ENCODE peak calls at places on chromosomes 11 and 22, in five cellular contexts. I, C, J, O and M are unnamed samples.

GRCh38 chr22:37172266-37173245 is 15.5 kb downstream of the C1QTNF6 start:
- DNase-seq in I (no peak), O (no peak), C (no peak), J (no peak), M (no peak)

GRCh38 chr22:22040908-22041307 is 58.3 kb upstream of the TOP3B start:
- DNase-seq in J (no peak), O (no peak), C (no peak), I (no peak), M (no peak)

GRCh38 chr22:22450343-22450839 is 58.2 kb downstream of the ZNF280B start:
- DNase-seq in J (no peak), O (no peak), I (no peak), C (peak; percentile 14), M (no peak)

GRCh38 chr11:84437129-84438123 is 1151.3 kb upstream of the CCDC90B start:
- DNase-seq in C (no peak), I (no peak), O (peak; percentile 60), J (no peak), M (no peak)

GRCh38 chr11:68300076-68300830 is 12.1 kb upstream of the LRP5 start:
- DNase-seq in I (no peak), J (no peak), C (no peak), O (no peak), M (no peak)

GRCh38 chr11:3807856-3808845 is at the start of gene PGAP2:
- DNase-seq in C (peak; percentile 39), O (peak; percentile 85), J (peak; percentile 87), I (peak; percentile 57), M (peak; percentile 59)

GRCh38 chr11:1564535-1565172 is 7.4 kb downstream of the DUSP8 start:
- DNase-seq in I (no peak), O (peak; percentile 80), C (no peak), J (peak; percentile 79), M (no peak)

GRCh38 chr22:26417406-26417805 is 11.7 kb upstream of the ASPHD2 start:
- DNase-seq in O (no peak), J (no peak), C (no peak), I (no peak), M (no peak)

GRCh38 chr22:32265882-32266767 is 11.0 kb upstream of the SLC5A4 start:
- DNase-seq in J (peak; percentile 69), C (peak; percentile 33), I (peak; percentile 39), O (peak; percentile 88), M (peak; percentile 55)

GRCh38 chr11:16512842-16513241 is 156.5 kb upstream of the SOX6 start:
- DNase-seq in I (no peak), J (no peak), O (no peak), C (no peak), M (no peak)

GRCh38 chr11:68931911-68932310 is 28.2 kb downstream of the IGHMBP2 start:
- DNase-seq in J (no peak), I (no peak), C (no peak), O (no peak), M (no peak)

GRCh38 chr11:15038963-15039362 is 34.4 kb upstream of the CALCB start:
- DNase-seq in O (no peak), C (no peak), I (no peak), J (no peak), M (no peak)

GRCh38 chr11:313787-314547 is at the start of gene IFITM1:
- DNase-seq in O (peak; percentile 62), C (no peak), J (peak; percentile 89), I (no peak), M (no peak)

GRCh38 chr11:79440451-79441158 is at the start of gene TENM4:
- DNase-seq in I (no peak), C (peak; percentile 52), O (peak; percentile 91), J (no peak), M (no peak)

GRCh38 chr11:14253878-14254277 is 105.1 kb downstream of the RRAS2 start:
- DNase-seq in I (no peak), C (no peak), O (no peak), J (no peak), M (no peak)

GRCh38 chr22:42964994-42965699 is 49.8 kb downstream of the PACSIN2 start:
- DNase-seq in I (no peak), J (no peak), C (no peak), O (no peak), M (no peak)

GRCh38 chr11:45067966-45068365 is 78.5 kb upstream of the PRDM11 start:
- DNase-seq in I (no peak), J (no peak), C (no peak), O (no peak), M (no peak)

GRCh38 chr11:75072582-75072981 is 24.1 kb downstream of the OR2AT4 start:
- DNase-seq in J (peak; percentile 30), O (no peak), C (no peak), I (no peak), M (no peak)

GRCh38 chr22:44336962-44337657 is 24.4 kb upstream of the SHISAL1 start:
- DNase-seq in C (no peak), O (no peak), I (no peak), J (no peak), M (no peak)

GRCh38 chr22:22165936-22166710 is 78.5 kb upstream of the VPREB1 start:
- DNase-seq in I (no peak), C (no peak), O (no peak), J (no peak), M (no peak)

GRCh38 chr22:46537946-46538815 is 761 bp upstream of the CELSR1 start:
- DNase-seq in J (no peak), O (peak; percentile 54), I (no peak), C (no peak), M (no peak)

GRCh38 chr11:9663699-9664275 is at the start of gene SWAP70:
- DNase-seq in J (peak; percentile 66), I (peak; percentile 60), C (peak; percentile 87), O (peak; percentile 93), M (peak; percentile 70)

GRCh38 chr22:41713004-41713403 is 13.7 kb downstream of the MEI1 start:
- DNase-seq in O (no peak), C (no peak), J (peak; percentile 11), I (no peak), M (no peak)

GRCh38 chr11:134164490-134165370 is 59.0 kb downstream of the NCAPD3 start:
- DNase-seq in C (no peak), J (no peak), I (no peak), O (no peak), M (no peak)

GRCh38 chr22:26585104-26585790 is 4.7 kb downstream of the TPST2 start:
- DNase-seq in J (peak; percentile 68), O (peak; percentile 62), C (no peak), I (peak; percentile 76), M (no peak)

GRCh38 chr11:103659138-103659734 is 377.2 kb upstream of the DDI1 start:
- DNase-seq in O (no peak), C (no peak), I (no peak), J (no peak), M (no peak)

GRCh38 chr11:88384004-88384677 is 46.6 kb upstream of the CTSC start:
- DNase-seq in O (no peak), J (no peak), I (no peak), C (no peak), M (no peak)

DNA sequence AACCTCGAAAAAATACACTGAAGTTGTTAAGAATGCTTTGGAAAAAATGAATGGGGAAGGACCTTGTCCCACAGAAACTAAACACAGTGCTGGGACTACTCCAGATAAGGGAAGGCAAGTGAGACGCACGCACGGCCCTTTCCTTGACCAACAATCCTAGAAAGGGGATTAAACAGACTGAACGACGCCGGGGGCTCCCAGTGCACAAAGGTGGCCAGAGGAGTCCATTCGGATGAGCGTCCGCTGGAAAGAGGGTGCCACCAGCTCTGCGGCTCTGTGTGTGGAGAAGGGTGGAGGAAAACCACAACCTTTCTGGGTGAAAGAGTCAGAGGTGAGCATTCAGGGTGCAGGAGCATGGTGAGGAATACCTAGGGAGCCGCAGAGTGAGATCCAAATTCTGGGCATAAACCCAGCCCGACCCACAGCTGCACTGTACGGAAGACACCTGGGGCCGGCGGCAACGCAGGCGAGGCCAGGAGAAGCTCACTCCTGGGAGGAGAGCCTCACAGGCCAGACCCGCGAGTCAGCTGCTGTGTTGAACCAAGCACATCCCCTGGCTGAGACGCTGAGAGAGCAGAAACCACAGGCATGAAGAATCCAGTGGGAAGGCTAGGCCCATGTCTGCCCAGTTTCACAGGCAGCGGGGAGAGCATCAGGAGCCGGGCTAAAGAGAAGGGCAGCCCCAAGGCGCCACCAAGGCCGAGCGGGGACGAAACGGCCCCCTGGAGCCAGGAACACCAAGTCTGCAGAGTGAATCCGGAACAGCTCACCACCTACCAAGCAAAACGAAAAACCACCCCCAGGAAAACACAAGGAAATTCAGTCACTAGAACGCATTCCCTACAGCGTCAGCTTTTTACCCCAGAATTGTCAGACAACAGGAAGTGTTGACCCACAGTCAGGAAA is 177.1 kb downstream of the BRD1 start:
- DNase-seq in C (no peak), O (no peak), J (no peak), I (no peak), M (no peak)
- H3K9me3 ChIP-seq in C (no peaks in the 10 kb centered on the region), O (no peaks in the 10 kb centered on the region), J (no peaks in the 10 kb centered on the region), I (no peaks in the 10 kb centered on the region), M (no peaks in the 10 kb centered on the region)

DNA sequence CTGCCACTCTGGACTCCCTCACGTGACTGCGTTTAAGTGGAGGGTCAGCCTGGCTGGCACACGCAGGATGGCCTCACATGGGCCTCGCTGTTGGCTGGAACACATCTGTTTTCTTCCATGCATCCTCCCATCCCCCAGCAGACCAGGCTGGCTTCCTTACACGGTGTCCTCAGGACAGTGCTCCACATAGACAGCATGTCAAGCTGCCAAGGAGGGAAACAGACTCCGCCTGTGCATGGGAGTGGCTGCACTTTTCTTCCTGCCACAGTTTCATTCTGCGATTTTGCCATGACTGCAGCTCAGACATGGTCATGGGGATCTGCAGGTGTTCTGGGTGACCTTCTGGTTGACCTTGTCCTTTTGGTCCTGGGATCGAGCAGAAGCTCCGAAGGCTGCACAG is 344.2 kb downstream of the SHANK2 start:
- DNase-seq in O (no peak), J (no peak), I (no peak), C (no peak), M (no peak)
- H3K9me3 ChIP-seq in O (no peaks in the 10 kb centered on the region), J (no peaks in the 10 kb centered on the region), I (peaks cover 65% of the 10 kb centered on the region), C (no peaks in the 10 kb centered on the region), M (no peaks in the 10 kb centered on the region)

GRCh38 chr11:46663277-46663940 is 37.0 kb downstream of the ARHGAP1 start:
- DNase-seq in O (no peak), J (no peak), C (no peak), I (no peak), M (no peak)

GRCh38 chr11:46659908-46660307 is 40.5 kb downstream of the ARHGAP1 start:
- DNase-seq in J (no peak), C (peak; percentile 61), O (no peak), I (no peak), M (no peak)

GRCh38 chr11:46665356-46665755 is 35.1 kb downstream of the ARHGAP1 start:
- DNase-seq in I (no peak), C (no peak), J (no peak), O (no peak), M (no peak)

GRCh38 chr11:46664612-46665011 is 35.8 kb downstream of the ARHGAP1 start:
- DNase-seq in C (no peak), O (no peak), J (peak; percentile 66), I (no peak), M (no peak)

DNA sequence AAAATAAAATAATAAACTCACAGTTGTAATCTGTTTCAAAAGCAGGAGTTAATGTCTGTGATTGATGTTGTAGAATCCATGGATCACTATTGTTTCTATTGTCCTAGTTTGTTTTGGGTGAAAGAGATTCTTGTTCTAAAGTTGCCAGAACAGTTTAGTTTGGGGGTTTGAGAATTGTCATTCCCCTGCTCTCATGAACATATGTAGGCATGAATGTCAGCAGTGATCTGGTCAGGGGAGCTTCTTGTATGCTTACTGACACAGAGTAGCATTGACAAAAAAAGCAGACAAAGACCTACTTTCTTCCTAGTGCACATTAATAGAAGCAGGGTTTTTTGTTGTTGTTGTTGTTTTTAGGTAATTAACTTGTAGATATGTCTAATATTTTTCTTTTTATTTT is 38.6 kb downstream of the ARHGAP1 start:
- DNase-seq in C (no peak), O (no peak), J (no peak), I (no peak), M (no peak)
- H3K9me3 ChIP-seq in C (no peaks in the 10 kb centered on the region), O (no peaks in the 10 kb centered on the region), J (no peaks in the 10 kb centered on the region), I (no peaks in the 10 kb centered on the region), M (no peaks in the 10 kb centered on the region)

GRCh38 chr11:41878158-41878557 is 418.7 kb upstream of the LRRC4C start:
- DNase-seq in O (no peak), J (no peak), I (peak; percentile 51), C (no peak), M (no peak)
- H3K9me3 ChIP-seq in O (no peaks in the 10 kb centered on the region), J (no peaks in the 10 kb centered on the region), I (peaks cover 2% of the 10 kb centered on the region), C (no peaks in the 10 kb centered on the region), M (no peaks in the 10 kb centered on the region)